ENCODE peak calls at places on chromosomes 13 and 19, in ten cellular contexts. W is HuH-7; J is mesendoderm; G is neural progenitor cell; D is T-helper 9 cell; I is progenitor cell of endocrine pancreas; X is amniotic stem cell; L is left ventricle myocardium inferior; N is head of caudate nucleus; M is activated CD4-positive, alpha-beta T cell treated with anti-CD3 and anti-CD28 coated beads, Interleukin-2, amount 50 U/mL, for 48 hours. S is an unnamed sample.

GRCh38 chr13:27920677-27921420 is 1.0 kb downstream of the PDX1 start:
- DNase-seq in W (peak; percentile 56), J (peak; percentile 53), G (peak; percentile 60), D (no peak), I (no peak), X (no peak), L (no peak), N (no peak), M (no peak), S (no peak)

GRCh38 chr19:46764817-46765291 is 18.6 kb upstream of the STRN4 start:
- DNase-seq in W (peak; percentile 74), J (no peak), G (no peak), D (no peak), I (no peak), X (no peak), L (no peak), N (no peak), M (no peak), S (no peak)

GRCh38 chr13:20521388-20521787 is 4.3 kb downstream of the CRYL1 start:
- DNase-seq in W (no peak), J (no peak), G (no peak), D (no peak), I (no peak), X (no peak), L (no peak), N (no peak), M (no peak), S (no peak)

GRCh38 chr13:110000534-110001345 is 214.4 kb upstream of the IRS2 start:
- DNase-seq in W (no peak), J (no peak), G (no peak), D (no peak), I (no peak), X (no peak), L (no peak), N (no peak), M (no peak), S (no peak)

GRCh38 chr13:75353786-75354193 is 128.2 kb downstream of the TBC1D4 start:
- DNase-seq in W (no peak), J (no peak), G (no peak), D (no peak), I (no peak), X (no peak), L (no peak), N (no peak), M (no peak), S (no peak)

GRCh38 chr19:36526581-36526980 is 1.5 kb downstream of the ZNF260 start:
- DNase-seq in W (no peak), J (no peak), G (no peak), D (no peak), I (no peak), X (no peak), L (no peak), N (no peak), M (no peak), S (no peak)

GRCh38 chr19:51305479-51305878 is 6.0 kb upstream of the IGLON5 start:
- DNase-seq in W (no peak), J (no peak), G (no peak), D (no peak), I (no peak), X (no peak), L (no peak), N (no peak), M (no peak), S (no peak)

GRCh38 chr19:2266183-2266993 is 10.2 kb upstream of the JSRP1 start:
- DNase-seq in W (no peak), J (no peak), G (no peak), D (no peak), I (no peak), X (no peak), L (peak; percentile 89), N (peak; percentile 56), M (peak; percentile 56), S (peak; percentile 89)

GRCh38 chr13:28641600-28641926 is 17.4 kb upstream of the POMP start:
- DNase-seq in W (peak; percentile 21), J (no peak), G (no peak), D (no peak), I (no peak), X (no peak), L (no peak), N (no peak), M (no peak), S (no peak)

GRCh38 chr13:97975851-97976550 is 22.5 kb downstream of the IPO5 start:
- DNase-seq in W (peak; percentile 69), J (peak; percentile 95), G (peak; percentile 99), D (peak; percentile 43), I (peak; percentile 88), X (peak; percentile 89), L (peak; percentile 92), N (peak; percentile 94), M (peak; percentile 89), S (no peak)

GRCh38 chr13:113630804-113631203 is 27.2 kb downstream of the ATP4B start:
- DNase-seq in W (no peak), J (no peak), G (no peak), D (no peak), I (no peak), X (no peak), L (peak; percentile 5), N (no peak), M (no peak), S (no peak)

GRCh38 chr19:30340724-30341595 is 31.2 kb upstream of the ZNF536 start:
- DNase-seq in W (no peak), J (no peak), G (no peak), D (no peak), I (no peak), X (no peak), L (no peak), N (no peak), M (no peak), S (no peak)

GRCh38 chr13:21620858-21621257 is 16.9 kb upstream of the MICU2 start:
- DNase-seq in W (no peak), J (no peak), G (no peak), D (no peak), I (no peak), X (no peak), L (no peak), N (no peak), M (no peak), S (no peak)

GRCh38 chr19:54178581-54179261 is 5.8 kb upstream of the TMC4 start:
- DNase-seq in W (no peak), J (peak; percentile 51), G (peak; percentile 66), D (no peak), I (no peak), X (no peak), L (no peak), N (peak; percentile 65), M (no peak), S (peak; percentile 23)

GRCh38 chr13:114281351-114282142 is at the start of gene UPF3A:
- DNase-seq in W (peak; percentile 86), J (peak; percentile 96), G (peak; percentile 96), D (peak; percentile 82), I (peak; percentile 85), X (peak; percentile 68), L (peak; percentile 93), N (peak; percentile 91), M (peak; percentile 90), S (peak; percentile 91)

GRCh38 chr13:40181203-40181845 is 485.1 kb downstream of the FOXO1 start:
- DNase-seq in W (peak; percentile 80), J (peak; percentile 78), G (no peak), D (no peak), I (no peak), X (no peak), L (no peak), N (no peak), M (no peak), S (no peak)

GRCh38 chr19:10461047-10461949 is 41.0 kb downstream of the PDE4A start:
- DNase-seq in W (peak; percentile 71), J (peak; percentile 96), G (peak; percentile 96), D (peak; percentile 90), I (peak; percentile 90), X (peak; percentile 71), L (peak; percentile 93), N (peak; percentile 84), M (peak; percentile 89), S (peak; percentile 97)

GRCh38 chr19:47754206-47755064 is 9.1 kb downstream of the NOP53 start:
- DNase-seq in W (no peak), J (no peak), G (no peak), D (no peak), I (no peak), X (no peak), L (no peak), N (no peak), M (no peak), S (no peak)

GRCh38 chr19:38290631-38291147 is 13.4 kb upstream of the C19orf33 start:
- DNase-seq in W (no peak), J (no peak), G (no peak), D (no peak), I (no peak), X (peak; percentile 78), L (no peak), N (no peak), M (no peak), S (no peak)

GRCh38 chr19:55546822-55547614 is 1.7 kb upstream of the SBK3 start:
- DNase-seq in W (no peak), J (no peak), G (peak; percentile 42), D (no peak), I (no peak), X (no peak), L (peak; percentile 85), N (peak; percentile 25), M (no peak), S (peak; percentile 95)

GRCh38 chr19:33641261-33641660 is 19.5 kb downstream of the CHST8 start:
- DNase-seq in W (no peak), J (no peak), G (no peak), D (no peak), I (no peak), X (no peak), L (no peak), N (no peak), M (no peak), S (no peak)

GRCh38 chr13:20997301-20998061 is 63.9 kb downstream of the LATS2 start:
- DNase-seq in W (no peak), J (peak; percentile 71), G (no peak), D (no peak), I (no peak), X (peak; percentile 94), L (peak; percentile 53), N (peak; percentile 74), M (no peak), S (peak; percentile 74)

GRCh38 chr19:13094771-13095392 is 7.8 kb downstream of the LYL1 start:
- DNase-seq in W (no peak), J (peak; percentile 68), G (peak; percentile 73), D (no peak), I (no peak), X (no peak), L (no peak), N (no peak), M (no peak), S (no peak)

GRCh38 chr19:49506575-49507105 is 5.8 kb upstream of the FCGRT start:
- DNase-seq in W (peak; percentile 88), J (peak; percentile 90), G (peak; percentile 79), D (peak; percentile 70), I (no peak), X (no peak), L (peak; percentile 43), N (no peak), M (peak; percentile 84), S (peak; percentile 47)

GRCh38 chr19:55352040-55352439 is 2.5 kb downstream of the COX6B2 start:
- DNase-seq in W (no peak), J (no peak), G (no peak), D (no peak), I (no peak), X (no peak), L (no peak), N (no peak), M (no peak), S (no peak)

GRCh38 chr19:53892981-53893325 is 11.0 kb downstream of the PRKCG start:
- DNase-seq in W (peak; percentile 64), J (peak; percentile 72), G (peak; percentile 84), D (no peak), I (no peak), X (no peak), L (no peak), N (no peak), M (no peak), S (peak; percentile 40)

GRCh38 chr19:52336117-52336811 is at the start of gene ZNF610:
- DNase-seq in W (peak; percentile 68), J (peak; percentile 81), G (peak; percentile 86), D (peak; percentile 73), I (peak; percentile 89), X (peak; percentile 12), L (peak; percentile 92), N (peak; percentile 92), M (peak; percentile 92), S (peak; percentile 89)

GRCh38 chr19:50877338-50877737 is 4.1 kb downstream of the KLK2 start:
- DNase-seq in W (no peak), J (no peak), G (no peak), D (no peak), I (no peak), X (no peak), L (no peak), N (no peak), M (no peak), S (no peak)